ENCODE peak calls at places on chromosomes 7 and 10, in ten cellular contexts. P is choroid plexus epithelial cell; J is fibroblast of villous mesenchyme; R is naive B cell; B is anterior cingulate cortex; W is activated naive CD4-positive, alpha-beta T cell; C is activated T-helper 1 cell treated with anti-CD3 and anti-CD28 coated beads, Interleukin-12 subunit alpha, Interleukin-12 subunit beta, Interleukin-2, Interleukin-4 antibody, amounts not matched to agents 30 ng/mL and 10 ng/mL and 1 ng/mL, durations not matched to agents 14 hours and 24 hours and 36 hours; D is fibroblast of lung; M is Kasumi-1; T is occipital lobe. G is an unnamed sample.

GRCh38 chr10:42830237-42830636 is 47.6 kb downstream of the BMS1 start:
- DNase-seq in P (no peak), J (no peak), R (no peak), B (no peak), W (no peak), C (no peak), D (no peak), M (peak), T (no peak), G (no peak)

GRCh38 chr10:93075369-93076221 is 1.9 kb downstream of the CYP26A1 start:
- DNase-seq in P (no peak), J (no peak), R (no peak), B (no peak), W (no peak), C (no peak), D (no peak), M (no peak), T (no peak), G (no peak)

GRCh38 chr10:51700228-51700835 is 937 bp upstream of the CSTF2T start:
- DNase-seq in P (peak), J (no peak), R (peak), B (no peak), W (no peak), C (no peak), D (peak), M (no peak), T (no peak), G (no peak)

GRCh38 chr7:121872831-121873764 is at the start of gene PTPRZ1:
- DNase-seq in P (peak), J (peak), R (no peak), B (peak), W (no peak), C (no peak), D (peak), M (no peak), T (peak), G (no peak)

GRCh38 chr7:132276252-132276651 is 300.0 kb downstream of the PLXNA4 start:
- DNase-seq in P (no peak), J (no peak), R (no peak), B (no peak), W (no peak), C (no peak), D (no peak), M (no peak), T (no peak), G (no peak)

GRCh38 chr10:124019886-124020797 is 73.3 kb downstream of the CHST15 start:
- DNase-seq in P (no peak), J (no peak), R (no peak), B (no peak), W (no peak), C (no peak), D (no peak), M (no peak), T (no peak), G (no peak)

GRCh38 chr7:97555845-97556431 is 175.9 kb upstream of the TAC1 start:
- DNase-seq in P (no peak), J (no peak), R (no peak), B (no peak), W (no peak), C (no peak), D (no peak), M (no peak), T (no peak), G (no peak)

GRCh38 chr7:137402535-137403258 is 59.2 kb upstream of the PTN start:
- DNase-seq in P (no peak), J (no peak), R (no peak), B (no peak), W (no peak), C (no peak), D (no peak), M (no peak), T (no peak), G (no peak)

GRCh38 chr7:141362580-141363435 is 188.4 kb upstream of the AGK start:
- DNase-seq in P (peak), J (peak), R (no peak), B (no peak), W (no peak), C (no peak), D (peak), M (no peak), T (no peak), G (no peak)

GRCh38 chr10:104559935-104560334 is 81.2 kb upstream of the SORCS3 start:
- DNase-seq in P (no peak), J (no peak), R (no peak), B (peak), W (no peak), C (no peak), D (peak), M (no peak), T (peak), G (no peak)

GRCh38 chr10:117399341-117400196 is 24.3 kb upstream of the PDZD8 start:
- DNase-seq in P (no peak), J (no peak), R (no peak), B (no peak), W (no peak), C (no peak), D (no peak), M (no peak), T (no peak), G (no peak)